ENCODE peak calls at places on chromosomes 6 and 20, in eight cellular contexts. O, Y, A, Q, G, U, J and T are unnamed samples.

GRCh38 chr20:4038676-4039075 is 23.3 kb upstream of the RNF24 start:
- DNase-seq in O (no peak), Y (no peak), A (no peak), Q (no peak), G (no peak), U (no peak), J (no peak), T (no peak)

GRCh38 chr20:61767776-61768494 is 297.7 kb downstream of the TAF4 start:
- DNase-seq in O (no peak), Y (peak; percentile 52), A (no peak), Q (no peak), G (no peak), U (no peak), J (no peak), T (no peak)

GRCh38 chr6:164014716-164015484 is 600.4 kb downstream of the QKI start:
- DNase-seq in O (no peak), Y (no peak), A (no peak), Q (no peak), G (no peak), U (no peak), J (no peak), T (no peak)

GRCh38 chr20:25081065-25081729 is 744 bp downstream of the VSX1 start:
- DNase-seq in O (peak; percentile 64), Y (peak; percentile 64), A (no peak), Q (peak; percentile 71), G (peak; percentile 67), U (peak; percentile 85), J (no peak), T (no peak)

GRCh38 chr6:111462770-111463391 is 20.1 kb downstream of the REV3L start:
- DNase-seq in O (no peak), Y (no peak), A (no peak), Q (no peak), G (no peak), U (no peak), J (no peak), T (no peak)

GRCh38 chr20:44357555-44358130 is 2.1 kb downstream of the HNF4A start:
- DNase-seq in O (no peak), Y (no peak), A (no peak), Q (no peak), G (no peak), U (no peak), J (no peak), T (no peak)

GRCh38 chr6:80535914-80536565 is 429.6 kb downstream of the BCKDHB start:
- DNase-seq in O (no peak), Y (no peak), A (no peak), Q (no peak), G (no peak), U (no peak), J (no peak), T (no peak)

GRCh38 chr6:25267662-25268061 is 11.5 kb upstream of the CARMIL1 start:
- DNase-seq in O (no peak), Y (no peak), A (no peak), Q (no peak), G (no peak), U (no peak), J (no peak), T (no peak)

GRCh38 chr6:53793318-53793975 is 1.4 kb upstream of the LRRC1 start:
- DNase-seq in O (peak; percentile 35), Y (no peak), A (no peak), Q (peak; percentile 52), G (peak; percentile 56), U (peak; percentile 85), J (peak; percentile 44), T (no peak)

GRCh38 chr6:136326038-136326561 is 36.5 kb upstream of the BCLAF1 start:
- DNase-seq in O (no peak), Y (no peak), A (no peak), Q (no peak), G (no peak), U (peak; percentile 23), J (no peak), T (no peak)

GRCh38 chr6:35751594-35751993 is 14.8 kb downstream of the ARMC12 start:
- DNase-seq in O (no peak), Y (no peak), A (no peak), Q (no peak), G (no peak), U (no peak), J (no peak), T (no peak)

GRCh38 chr6:30152019-30152673 is 8.9 kb downstream of the TRIM10 start:
- DNase-seq in O (no peak), Y (no peak), A (no peak), Q (no peak), G (no peak), U (no peak), J (no peak), T (no peak)

GRCh38 chr20:62577447-62577846 is 64.9 kb upstream of the SLCO4A1 start:
- DNase-seq in O (no peak), Y (no peak), A (no peak), Q (no peak), G (no peak), U (no peak), J (no peak), T (no peak)

GRCh38 chr6:135675862-135676261 is 175.6 kb upstream of the PDE7B start:
- DNase-seq in O (peak; percentile 17), Y (no peak), A (no peak), Q (peak; percentile 59), G (peak; percentile 16), U (peak; percentile 73), J (no peak), T (peak; percentile 8)

GRCh38 chr6:161613711-161614110 is 339.9 kb upstream of the AGPAT4 start:
- DNase-seq in O (no peak), Y (no peak), A (no peak), Q (no peak), G (no peak), U (no peak), J (no peak), T (no peak)

DNA sequence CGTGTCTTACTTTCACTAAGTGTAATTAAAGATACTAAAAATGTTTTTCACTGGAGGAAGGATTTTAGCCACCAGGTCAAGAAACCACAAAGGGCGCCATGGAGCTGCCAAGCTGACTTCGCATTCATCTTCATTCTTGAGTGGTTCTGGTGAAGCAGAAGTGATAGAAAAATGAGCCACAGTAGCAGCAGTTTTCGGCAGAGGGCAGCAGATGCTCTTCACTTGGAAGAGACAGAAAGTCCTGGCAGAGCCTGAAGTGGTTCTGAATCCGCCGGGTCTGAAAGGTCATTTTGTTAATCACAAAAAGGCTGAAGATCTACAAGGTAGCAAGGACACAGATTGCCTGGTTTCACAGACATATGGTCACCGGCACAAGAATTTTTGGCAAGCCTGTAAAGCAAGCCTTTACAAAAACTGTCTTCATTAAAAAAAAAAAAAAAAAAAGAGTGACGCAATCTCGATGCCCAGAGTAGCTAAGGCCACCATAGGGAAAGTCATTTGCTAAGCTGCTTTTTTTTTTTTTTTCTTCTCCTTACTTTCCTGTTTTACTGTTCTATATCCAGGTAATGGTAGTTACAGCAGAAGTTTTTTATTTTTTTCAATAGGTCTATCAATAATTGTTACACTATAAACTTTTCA is 345.1 kb upstream of the AGPAT4 start:
- DNase-seq in O (peak; percentile 21), Y (no peak), A (peak; percentile 50), Q (peak; percentile 27), G (no peak), U (peak; percentile 59), J (no peak), T (no peak)
- TF ChIP-seq CTCF in O (peak; percentile 54), Y (no peak), A (peak; percentile 79), Q (no peak), G (peak; percentile 48), U (peak; percentile 43), J (no peak), T (peak; percentile 56)

GRCh38 chr20:31570021-31570463 is 35.0 kb upstream of the ID1 start:
- DNase-seq in O (no peak), Y (no peak), A (no peak), Q (no peak), G (no peak), U (no peak), J (no peak), T (no peak)

GRCh38 chr20:31570735-31571617 is 34.1 kb upstream of the ID1 start:
- DNase-seq in O (no peak), Y (peak; percentile 80), A (no peak), Q (no peak), G (no peak), U (no peak), J (no peak), T (no peak)

GRCh38 chr20:31572701-31573554 is 32.2 kb upstream of the ID1 start:
- DNase-seq in O (peak; percentile 89), Y (peak; percentile 98), A (peak; percentile 97), Q (peak; percentile 96), G (peak; percentile 95), U (peak; percentile 95), J (peak; percentile 95), T (no peak)

GRCh38 chr20:31573555-31574295 is 31.4 kb upstream of the ID1 start:
- DNase-seq in O (no peak), Y (peak; percentile 77), A (no peak), Q (no peak), G (no peak), U (no peak), J (no peak), T (no peak)

GRCh38 chr20:31572042-31572700 is 32.9 kb upstream of the ID1 start:
- DNase-seq in O (no peak), Y (no peak), A (no peak), Q (no peak), G (no peak), U (no peak), J (no peak), T (no peak)
- TF ChIP-seq CTCF in O (no peak), Y (no peak), A (no peak), Q (no peak), G (no peak), U (no peak), J (no peak), T (no peak)

GRCh38 chr20:51074062-51074461 is 51.2 kb upstream of the KCNG1 start:
- DNase-seq in O (no peak), Y (no peak), A (no peak), Q (no peak), G (no peak), U (no peak), J (no peak), T (no peak)
- TF ChIP-seq CTCF in O (no peak), Y (no peak), A (no peak), Q (no peak), G (no peak), U (no peak), J (no peak), T (no peak)

GRCh38 chr20:41135888-41136243 is 1.5 kb upstream of the PLCG1 start:
- DNase-seq in O (no peak), Y (no peak), A (no peak), Q (no peak), G (no peak), U (no peak), J (no peak), T (no peak)

GRCh38 chr20:41137412-41138216 is at the start of gene PLCG1:
- DNase-seq in O (peak; percentile 78), Y (peak; percentile 94), A (peak; percentile 29), Q (peak; percentile 88), G (peak; percentile 72), U (peak; percentile 93), J (peak; percentile 84), T (peak; percentile 85)

GRCh38 chr20:41138217-41138526 is 829 bp downstream of the PLCG1 start:
- DNase-seq in O (no peak), Y (no peak), A (no peak), Q (no peak), G (no peak), U (no peak), J (no peak), T (no peak)

GRCh38 chr20:41136336-41136694 is 1.0 kb upstream of the PLCG1 start:
- DNase-seq in O (no peak), Y (no peak), A (no peak), Q (no peak), G (no peak), U (no peak), J (peak; percentile 37), T (no peak)

GRCh38 chr20:41136695-41137411 is 490 bp upstream of the PLCG1 start:
- DNase-seq in O (peak; percentile 79), Y (peak; percentile 95), A (peak; percentile 43), Q (peak; percentile 91), G (peak; percentile 80), U (peak; percentile 90), J (peak; percentile 88), T (peak; percentile 89)
- TF ChIP-seq CTCF in O (no peak), Y (no peak), A (no peak), Q (no peak), G (no peak), U (no peak), J (no peak), T (no peak)